ENCODE peak calls at places on chromosome 19, in nine cellular contexts. P is OCI-LY7, C is endothelial cell of umbilical vein, J is lower lobe of right lung, D is MM.1S, Z is tibial artery, K is BE2C, X is AG10803, R is gastrocnemius medialis. E is an unnamed sample.

GRCh38 chr19:19686580-19686979 is 17.9 kb downstream of the ZNF101 start:
- DNase-seq in R (no peak), J (no peak), X (no peak), C (no peak), P (no peak), K (no peak), D (no peak), Z (no peak), E (no peak)

GRCh38 chr19:29620931-29621351 is 14.9 kb downstream of the POP4 start:
- DNase-seq in K (no peak), D (no peak), C (no peak), J (peak), P (no peak), Z (no peak), X (no peak), R (no peak), E (no peak)

GRCh38 chr19:374886-375235 is 30.3 kb upstream of the MIER2 start:
- DNase-seq in C (no peak), P (no peak), R (no peak), X (no peak), Z (no peak), D (no peak), K (no peak), J (no peak), E (no peak)

GRCh38 chr19:4103073-4103418 is 20.9 kb downstream of the MAP2K2 start:
- DNase-seq in K (no peak), R (no peak), P (no peak), D (no peak), J (no peak), C (no peak), X (peak), Z (no peak), E (no peak)

GRCh38 chr19:1214862-1215731 is 9.5 kb downstream of the STK11 start:
- DNase-seq in Z (peak), X (no peak), C (no peak), J (peak), K (peak), P (no peak), D (no peak), R (no peak), E (no peak)

GRCh38 chr19:28705008-28705407 is 507.9 kb downstream of the UQCRFS1 start:
- DNase-seq in C (no peak), D (no peak), Z (no peak), K (no peak), J (no peak), P (peak), X (peak), R (no peak), E (no peak)

GRCh38 chr19:50975766-50976165 is 6.4 kb upstream of the KLK6 start:
- DNase-seq in Z (no peak), P (no peak), C (no peak), K (no peak), R (no peak), X (no peak), D (no peak), J (no peak), E (no peak)

GRCh38 chr19:51368366-51369282 is at the start of gene CLDND2:
- DNase-seq in R (no peak), Z (no peak), J (no peak), K (peak), X (no peak), P (peak), D (no peak), C (no peak), E (no peak)

GRCh38 chr19:2166741-2167738 is 3.3 kb downstream of the DOT1L start:
- DNase-seq in Z (peak), C (peak), P (no peak), D (no peak), X (peak), K (peak), R (peak), J (peak), E (no peak)

GRCh38 chr19:854549-854948 is 2.4 kb downstream of the ELANE start:
- DNase-seq in R (no peak), K (no peak), X (no peak), D (no peak), J (no peak), P (no peak), Z (no peak), C (no peak), E (no peak)

GRCh38 chr19:31054430-31054829 is 294.8 kb downstream of the TSHZ3 start:
- DNase-seq in J (no peak), P (peak), X (peak), R (no peak), Z (peak), K (peak), C (no peak), D (no peak), E (no peak)

GRCh38 chr19:11887247-11887617 is 350 bp upstream of the ZNF69 start:
- DNase-seq in P (peak), X (peak), D (no peak), J (no peak), C (no peak), K (no peak), Z (no peak), R (no peak), E (no peak)

GRCh38 chr19:34353546-34353945 is 11.4 kb upstream of the GPI start:
- DNase-seq in C (no peak), R (no peak), K (no peak), Z (no peak), P (no peak), J (no peak), D (no peak), X (no peak), E (no peak)

GRCh38 chr19:29840066-29840950 is 28.5 kb downstream of the CCNE1 start:
- DNase-seq in P (no peak), C (no peak), Z (no peak), X (no peak), D (no peak), K (no peak), R (no peak), J (no peak), E (no peak)

GRCh38 chr19:5990289-5990797 is 12.4 kb upstream of the RANBP3 start:
- DNase-seq in Z (no peak), D (peak), R (no peak), X (no peak), C (no peak), K (peak), J (no peak), P (no peak), E (no peak)

GRCh38 chr19:17721821-17722220 is 2.5 kb downstream of the MAP1S start:
- DNase-seq in D (no peak), J (peak), K (no peak), X (peak), C (peak), P (no peak), Z (peak), R (peak), E (no peak)

GRCh38 chr19:45499196-45500180 is 1.2 kb downstream of the PPM1N start:
- DNase-seq in R (no peak), Z (peak), J (peak), D (no peak), C (peak), P (peak), K (peak), X (peak), E (no peak)

GRCh38 chr19:2171349-2172145 is 7.8 kb downstream of the DOT1L start:
- DNase-seq in P (peak), X (no peak), J (peak), C (no peak), K (peak), D (no peak), Z (no peak), R (no peak), E (no peak)

GRCh38 chr19:28305513-28305912 is 907.4 kb downstream of the UQCRFS1 start:
- DNase-seq in D (no peak), J (no peak), C (no peak), K (no peak), X (no peak), P (no peak), Z (no peak), R (no peak), E (no peak)

GRCh38 chr19:15293751-15294505 is 38.4 kb downstream of the BRD4 start:
- DNase-seq in R (no peak), P (no peak), C (no peak), D (peak), J (no peak), K (peak), Z (no peak), X (peak), E (no peak)

GRCh38 chr19:49920624-49921363 is 8.2 kb upstream of the ATF5 start:
- DNase-seq in P (no peak), X (no peak), D (no peak), J (no peak), R (no peak), K (no peak), Z (no peak), C (no peak), E (no peak)

GRCh38 chr19:17687141-17687856 is 855 bp downstream of the UNC13A start:
- DNase-seq in Z (no peak), C (no peak), R (no peak), J (no peak), P (no peak), D (no peak), X (no peak), K (no peak), E (no peak)

GRCh38 chr19:38049105-38049649 is 142.2 kb downstream of the SIPA1L3 start:
- DNase-seq in J (no peak), D (peak), X (peak), Z (no peak), K (no peak), R (no peak), P (peak), C (no peak), E (no peak)

GRCh38 chr19:36421749-36422481 is 3.5 kb upstream of the ZFP82 start:
- DNase-seq in R (no peak), K (no peak), P (no peak), J (no peak), X (no peak), C (no peak), Z (no peak), D (no peak), E (no peak)

GRCh38 chr19:46727036-46727501 is 10.2 kb upstream of the PRKD2 start:
- DNase-seq in D (no peak), C (no peak), J (no peak), P (no peak), Z (no peak), R (no peak), K (no peak), X (no peak), E (no peak)

GRCh38 chr19:46726551-46726950 is 9.6 kb upstream of the PRKD2 start:
- DNase-seq in Z (no peak), D (no peak), K (no peak), J (no peak), C (no peak), R (no peak), P (no peak), X (no peak), E (no peak)

GRCh38 chr19:46728208-46728607 is 11.3 kb upstream of the PRKD2 start:
- DNase-seq in R (no peak), K (no peak), D (no peak), Z (no peak), X (no peak), J (no peak), C (peak), P (no peak), E (no peak)

GRCh38 chr19:46728693-46729339 is 11.9 kb upstream of the PRKD2 start:
- DNase-seq in D (peak), X (peak), C (peak), J (peak), R (no peak), Z (peak), K (peak), P (peak), E (no peak)

DNA sequence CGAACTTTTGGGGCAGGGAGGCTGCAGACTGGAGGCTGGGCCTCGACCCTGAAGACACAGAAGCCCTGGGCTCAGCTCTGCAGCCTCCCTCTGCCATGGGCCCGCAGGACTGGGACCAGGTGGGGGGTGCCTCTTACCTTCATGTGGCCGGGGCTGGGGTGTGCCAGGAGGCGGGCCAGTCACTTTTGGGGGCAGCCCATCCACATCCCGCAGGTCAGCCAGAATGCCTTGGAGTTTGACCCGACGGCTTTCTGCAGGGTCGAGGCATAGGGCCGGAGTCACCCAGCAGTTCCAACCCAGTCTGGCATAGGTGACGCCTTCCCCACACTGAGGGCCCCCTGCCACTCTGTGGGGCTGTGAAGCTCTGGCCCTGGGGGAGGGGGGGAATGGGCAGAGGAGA is 10.8 kb upstream of the PRKD2 start:
- DNase-seq in X (no peak), C (no peak), Z (no peak), J (no peak), P (no peak), K (no peak), R (no peak), D (no peak), E (no peak)
- H3K4me3 ChIP-seq in X (no peak), C (no peak), Z (no peak), J (no peak), P (no peak), K (no peak), R (no peak), D (no peak), E (no peak)

DNA sequence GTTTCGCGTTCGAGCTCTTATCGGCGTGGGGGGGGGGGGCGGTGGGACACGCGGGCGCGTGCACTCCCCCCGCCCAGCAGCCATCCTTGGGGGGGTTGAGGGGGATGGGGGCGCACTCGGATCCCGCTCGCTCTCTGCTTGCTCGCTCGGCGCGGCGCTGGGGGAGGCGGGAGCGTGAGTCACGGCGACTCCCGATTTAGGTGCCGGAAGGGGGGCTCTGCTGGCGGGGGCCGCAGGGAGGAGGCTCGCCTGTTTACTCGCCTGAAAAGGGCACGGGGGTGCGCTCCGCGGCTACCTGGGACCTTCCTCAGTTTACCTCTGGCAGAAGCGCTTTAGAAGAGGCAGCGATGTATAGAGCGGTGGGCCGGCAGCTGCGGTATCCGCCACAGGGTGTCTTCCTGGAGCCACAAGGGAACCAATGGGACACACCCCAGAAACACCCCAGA is 1.1 kb upstream of the PDE4A start:
- DNase-seq in J (no peak), R (no peak), X (no peak), K (peak), D (no peak), C (no peak), Z (no peak), P (no peak), E (no peak)
- H3K4me3 ChIP-seq in J (peak), R (peak), X (peak), K (peak), D (peak), C (no peak), Z (peak), P (peak), E (peak)

GRCh38 chr19:56594446-56594782 is 688 bp upstream of the ZNF71 start:
- DNase-seq in K (no peak), Z (no peak), X (no peak), P (no peak), J (no peak), R (no peak), D (no peak), C (no peak), E (no peak)
- H3K4me3 ChIP-seq in K (no peak), Z (peak), X (peak), P (peak), J (no peak), R (peak), D (peak), C (no peak), E (peak)

DNA sequence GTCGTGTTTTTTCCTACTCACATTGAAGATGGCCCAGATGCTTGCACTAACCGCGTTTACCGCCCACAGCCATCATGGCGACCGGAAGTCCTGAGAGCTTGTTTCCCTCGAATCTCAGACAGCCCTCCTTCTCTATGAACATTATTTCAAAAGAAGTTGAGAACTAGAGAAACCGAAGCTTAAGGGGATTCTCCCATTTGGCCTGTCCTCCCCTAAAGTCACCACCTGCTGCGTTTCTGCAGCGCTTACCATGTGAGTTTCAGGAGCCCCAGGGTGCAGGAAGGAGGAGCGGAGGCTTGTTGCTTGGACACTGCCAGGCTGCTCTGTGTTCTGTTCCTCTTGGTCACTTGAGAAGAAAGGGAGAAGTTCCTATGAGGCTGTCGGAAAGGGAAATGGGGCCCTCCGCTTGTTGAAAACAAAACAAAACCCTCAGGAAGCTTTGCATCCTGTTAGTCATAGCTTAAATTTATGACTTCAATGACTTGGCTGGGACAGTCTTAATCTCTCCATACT is 6.2 kb downstream of the CARD8 start:
- DNase-seq in Z (peak), C (peak), D (peak), P (peak), J (peak), R (peak), K (no peak), X (no peak), E (no peak)
- H3K4me3 ChIP-seq in Z (peak), C (peak), D (peak), P (peak), J (peak), R (peak), K (no peak), X (no peak), E (no peak)

GRCh38 chr19:13001502-13002388 is 6.5 kb downstream of the NFIX start:
- DNase-seq in K (no peak), J (no peak), D (no peak), C (no peak), X (peak), Z (peak), R (peak), P (no peak), E (no peak)
- H3K4me3 ChIP-seq in K (no peak), J (peak), D (no peak), C (no peak), X (peak), Z (peak), R (peak), P (no peak), E (peak)

GRCh38 chr19:7669641-7670040 is 792 bp downstream of the RETN start:
- DNase-seq in D (no peak), K (no peak), Z (no peak), X (no peak), C (no peak), R (no peak), P (no peak), J (no peak), E (no peak)

GRCh38 chr19:7670150-7670784 is 1.4 kb downstream of the RETN start:
- DNase-seq in K (no peak), X (no peak), R (no peak), P (no peak), D (no peak), Z (no peak), J (peak), C (no peak), E (no peak)

GRCh38 chr19:7670790-7671189 is 1.9 kb downstream of the RETN start:
- DNase-seq in X (no peak), J (no peak), D (no peak), K (no peak), P (no peak), R (no peak), Z (no peak), C (no peak), E (no peak)

GRCh38 chr19:7672522-7672921 is 3.7 kb downstream of the RETN start:
- DNase-seq in Z (no peak), K (no peak), R (no peak), P (no peak), C (no peak), X (no peak), J (no peak), D (no peak), E (no peak)

DNA sequence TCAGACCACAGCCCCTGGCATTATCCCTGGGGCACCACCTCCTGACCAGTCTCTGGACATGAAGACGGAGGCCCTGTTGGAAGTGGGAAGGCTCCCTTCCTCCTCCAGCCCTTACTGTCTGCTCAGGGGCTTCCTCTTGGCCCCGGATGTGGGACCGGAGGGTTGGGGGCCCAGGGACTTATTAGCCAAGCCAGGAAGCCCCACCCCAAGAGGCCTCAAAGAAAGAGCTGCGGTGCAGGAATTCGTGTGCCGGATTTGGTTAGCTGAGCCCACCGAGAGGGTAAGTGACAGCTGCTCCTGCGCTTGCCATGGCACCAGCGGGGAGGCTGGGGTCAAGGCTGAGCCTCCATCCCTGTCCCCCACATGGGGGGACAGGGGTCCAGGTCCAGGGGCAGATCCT is at the start of gene RETN:
- DNase-seq in J (no peak), Z (no peak), R (no peak), P (no peak), X (no peak), K (no peak), D (no peak), C (no peak), E (no peak)
- H3K4me3 ChIP-seq in J (peak), Z (no peak), R (no peak), P (no peak), X (no peak), K (no peak), D (no peak), C (no peak), E (no peak)

GRCh38 chr19:40467007-40467565 is 285 bp downstream of the SPTBN4 start:
- DNase-seq in R (no peak), J (peak), X (no peak), Z (no peak), D (no peak), K (no peak), P (no peak), C (no peak), E (no peak)

GRCh38 chr19:40465781-40466218 is 255 bp upstream of the BLVRB start:
- DNase-seq in Z (peak), P (peak), D (peak), X (peak), K (peak), C (peak), R (peak), J (peak), E (peak)

GRCh38 chr19:40465025-40465780 is at the start of gene BLVRB:
- DNase-seq in P (peak), Z (peak), X (peak), C (no peak), K (no peak), R (no peak), D (peak), J (no peak), E (no peak)

GRCh38 chr19:40464059-40465024 is 1.2 kb downstream of the BLVRB start:
- DNase-seq in X (peak), D (peak), P (peak), R (no peak), K (peak), Z (peak), J (peak), C (peak), E (no peak)

DNA sequence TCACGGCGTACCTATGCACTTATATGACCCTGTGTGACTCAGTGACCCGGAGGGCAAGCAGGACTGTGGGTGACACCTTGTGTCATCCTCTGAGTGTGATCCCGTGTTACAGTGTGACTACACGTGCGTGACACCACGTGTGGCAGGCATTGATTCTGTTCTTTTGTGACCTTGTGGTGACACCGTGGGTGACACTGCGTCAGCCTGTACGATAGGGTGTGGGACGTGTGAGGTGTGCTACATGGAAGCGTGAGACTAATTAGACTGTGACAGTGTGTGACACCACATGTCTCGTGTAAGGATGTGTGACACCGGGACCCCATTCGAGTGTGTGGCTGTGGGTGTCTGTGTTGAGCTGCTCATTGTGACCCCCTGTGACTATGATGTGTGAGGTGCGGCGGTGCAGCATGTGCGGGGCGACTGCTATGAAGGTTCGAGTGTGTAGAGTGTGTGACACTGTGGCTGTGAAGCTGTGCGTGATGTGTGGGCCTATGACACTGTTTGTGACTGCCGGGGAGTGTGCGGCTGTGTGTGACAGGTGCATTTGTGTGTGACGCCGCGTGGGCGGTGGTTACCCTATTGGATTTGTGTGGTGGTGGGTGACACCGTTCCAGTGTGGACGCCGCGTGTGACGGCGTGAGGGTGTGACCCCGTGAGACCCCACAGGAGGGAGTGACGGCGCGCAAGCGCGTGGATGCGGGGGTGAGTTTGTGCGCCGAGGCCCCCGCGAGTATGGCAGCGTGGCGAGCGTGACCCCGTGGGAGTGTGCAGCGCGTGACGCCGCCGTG is at the start of gene SPTBN4:
- DNase-seq in J (peak), P (no peak), R (no peak), D (no peak), X (no peak), K (no peak), Z (peak), C (no peak), E (no peak)
- H3K4me3 ChIP-seq in J (peak), P (peak), R (peak), D (peak), X (peak), K (peak), Z (peak), C (no peak), E (peak)